ENCODE peak calls at places on chromosomes 13 and 19, in four cellular contexts. N is body of pancreas, Q is AG10803, S is HL-60. F is an unnamed sample.

GRCh38 chr19:35755550-35756371 is 1.1 kb downstream of the HSPB6 start:
- DNase-seq in Q (peak), S (no peak), N (peak), F (no peak)

GRCh38 chr19:45782162-45782623 is at the start of gene DMPK:
- DNase-seq in S (no peak), N (peak), Q (no peak), F (no peak)

GRCh38 chr13:51910508-51910907 is 48.7 kb downstream of the CCDC70 start:
- DNase-seq in N (no peak), Q (no peak), S (no peak), F (no peak)

GRCh38 chr19:38386968-38387549 is 775 bp downstream of the GGN start:
- DNase-seq in Q (no peak), N (no peak), S (peak), F (no peak)

GRCh38 chr13:45219938-45220375 is 19.1 kb upstream of the KCTD4 start:
- DNase-seq in S (no peak), Q (peak), N (no peak), F (no peak)

GRCh38 chr19:58059003-58059671 is at the start of gene ZNF135:
- DNase-seq in Q (peak), S (peak), N (peak), F (no peak)

GRCh38 chr19:57103573-57104277 is 16.1 kb upstream of the USP29 start:
- DNase-seq in N (peak), S (peak), Q (peak), F (no peak)

GRCh38 chr19:1172353-1173159 is 1.5 kb downstream of the SBNO2 start:
- DNase-seq in N (peak), S (no peak), Q (peak), F (no peak)

GRCh38 chr13:63307239-63307638 is 1891.6 kb upstream of the PCDH20 start:
- DNase-seq in Q (no peak), N (peak), S (peak), F (no peak)

GRCh38 chr13:113427562-113428468 is 25.5 kb downstream of the ADPRHL1 start:
- DNase-seq in Q (peak), S (no peak), N (no peak), F (no peak)

GRCh38 chr13:113049521-113049941 is 56.1 kb upstream of the F7 start:
- DNase-seq in Q (peak), N (no peak), S (no peak), F (no peak)

GRCh38 chr13:112622375-112622774 is 34.4 kb upstream of the TUBGCP3 start:
- DNase-seq in N (no peak), S (no peak), Q (no peak), F (no peak)

GRCh38 chr13:51364404-51365008 is 25.0 kb downstream of the SERPINE3 start:
- DNase-seq in Q (peak), S (no peak), N (no peak), F (no peak)

GRCh38 chr13:41059466-41059865 is 1.8 kb upstream of the WBP4 start:
- DNase-seq in N (no peak), S (no peak), Q (peak), F (no peak)

GRCh38 chr13:94617389-94618000 is 15.8 kb downstream of the GPR180 start:
- DNase-seq in S (peak), Q (peak), N (no peak), F (no peak)

GRCh38 chr19:38265213-38265861 is 964 bp downstream of the SPINT2 start:
- DNase-seq in Q (no peak), S (no peak), N (peak), F (no peak)

GRCh38 chr13:91748416-91749089 is 350.1 kb downstream of the GPC5 start:
- DNase-seq in Q (no peak), N (no peak), S (no peak), F (no peak)

GRCh38 chr13:19289180-19289579 is 107.6 kb upstream of the TUBA3C start:
- DNase-seq in Q (no peak), N (no peak), S (no peak), F (no peak)

GRCh38 chr19:52410276-52410675 is 12.6 kb downstream of the ZNF528 start:
- DNase-seq in S (no peak), Q (no peak), N (no peak), F (no peak)

GRCh38 chr13:102940143-102940542 is 94.3 kb downstream of the ERCC5 start:
- DNase-seq in S (no peak), N (no peak), Q (no peak), F (no peak)

GRCh38 chr19:5561559-5561958 is 6.2 kb downstream of the TINCR start:
- DNase-seq in S (no peak), N (no peak), Q (no peak), F (no peak)

GRCh38 chr13:33207616-33207964 is 78.0 kb downstream of the STARD13 start:
- DNase-seq in N (no peak), Q (peak), S (no peak), F (no peak)

GRCh38 chr19:54256250-54257115 is 590 bp downstream of the LILRB5 start:
- DNase-seq in Q (no peak), N (no peak), S (no peak), F (no peak)

GRCh38 chr13:109783447-109783814 is 3.0 kb downstream of the IRS2 start:
- DNase-seq in Q (no peak), N (no peak), S (no peak), F (no peak)
- TF ChIP-seq CTCF in Q (no peak), N (no peak), S (no peak), F (no peak)

GRCh38 chr13:79440958-79441553 is 35.0 kb upstream of the RBM26 start:
- DNase-seq in S (no peak), Q (no peak), N (no peak), F (no peak)
- H3K4me3 ChIP-seq in S (no peak), Q (no peak), N (no peak), F (no peak)

GRCh38 chr13:107138468-107138867 is 570.5 kb upstream of the ARGLU1 start:
- DNase-seq in N (no peak), S (no peak), Q (no peak), F (no peak)

GRCh38 chr13:107138987-107139386 is 571.0 kb upstream of the ARGLU1 start:
- DNase-seq in N (no peak), S (no peak), Q (no peak), F (no peak)

GRCh38 chr13:107141767-107142166 is 573.8 kb upstream of the ARGLU1 start:
- DNase-seq in N (no peak), S (no peak), Q (no peak), F (no peak)

DNA sequence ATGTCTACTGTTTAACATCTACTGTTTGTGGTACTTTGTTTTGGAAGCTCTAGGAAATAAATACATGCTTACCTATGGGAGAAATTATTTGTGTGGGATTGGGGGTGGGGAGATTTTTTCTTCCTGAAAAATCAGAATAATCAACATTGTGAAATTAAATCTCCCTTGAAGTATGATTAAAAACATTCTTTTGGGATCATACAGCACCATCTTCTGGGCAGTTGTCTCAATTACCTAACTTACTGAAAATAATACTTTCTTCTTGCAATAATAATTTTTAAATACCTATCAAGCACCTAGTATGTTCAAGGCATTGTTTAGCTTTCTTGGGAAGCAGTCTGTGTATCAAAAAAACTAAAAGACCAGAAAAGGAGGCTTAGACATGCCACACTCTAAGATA is 576.5 kb upstream of the ARGLU1 start:
- DNase-seq in Q (peak), S (no peak), N (no peak), F (no peak)
- TF ChIP-seq CTCF in Q (peak), S (no peak), N (no peak), F (no peak)

DNA sequence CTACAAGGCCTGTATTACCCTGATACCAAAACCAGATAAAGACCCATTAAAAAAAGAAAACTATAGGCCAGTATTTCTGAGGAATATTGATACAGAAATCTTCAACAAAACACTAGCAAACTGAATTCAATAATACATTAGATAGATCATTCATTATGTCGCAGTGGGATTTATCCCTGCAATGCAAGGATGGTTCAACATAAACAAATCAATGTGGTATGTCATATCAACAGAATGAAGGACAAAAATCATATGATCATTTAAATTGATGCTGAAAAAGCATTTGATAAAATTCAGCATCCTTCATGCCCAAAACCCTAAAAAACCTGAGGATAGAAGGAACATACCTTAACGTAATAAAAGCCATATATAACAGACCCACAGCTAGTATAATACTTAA is 50.0 kb downstream of the RB1 start:
- DNase-seq in S (no peak), Q (no peak), N (no peak), F (no peak)
- H3K4me3 ChIP-seq in S (no peak), Q (no peak), N (no peak), F (no peak)

GRCh38 chr19:21335721-21336120 is 6.5 kb upstream of the ZNF708 start:
- DNase-seq in N (no peak), Q (no peak), S (no peak), F (no peak)
- TF ChIP-seq CTCF in N (no peak), Q (no peak), S (no peak), F (no peak)

DNA sequence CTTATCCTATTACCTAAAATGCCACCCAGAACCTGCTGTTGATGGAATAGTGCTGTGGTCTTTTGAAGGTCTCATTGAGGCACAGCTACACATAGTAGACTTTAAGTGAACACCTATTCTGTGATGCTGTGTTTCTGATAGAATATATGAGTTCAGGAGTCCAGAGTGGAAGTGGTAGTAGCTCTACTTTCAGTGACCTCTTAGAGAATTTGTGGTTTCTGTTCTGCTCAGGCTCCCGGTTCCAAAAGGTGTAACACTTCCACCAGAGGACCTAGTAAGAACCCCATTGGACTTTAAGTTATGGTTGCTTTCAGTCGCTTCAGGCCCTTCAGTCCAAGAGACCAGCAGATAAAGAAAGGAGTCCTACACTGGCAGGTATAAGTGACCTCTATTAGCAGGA is 11.4 kb upstream of the MYCBP2 start:
- DNase-seq in N (no peak), Q (no peak), S (no peak), F (no peak)
- H3K4me3 ChIP-seq in N (no peak), Q (no peak), S (no peak), F (no peak)

GRCh38 chr19:16736709-16737108 is 17.1 kb downstream of the NWD1 start:
- DNase-seq in Q (no peak), N (no peak), S (no peak), F (no peak)

GRCh38 chr19:16739546-16739945 is 19.9 kb downstream of the NWD1 start:
- DNase-seq in Q (no peak), S (no peak), N (no peak), F (no peak)

GRCh38 chr19:16741084-16741483 is 21.4 kb downstream of the NWD1 start:
- DNase-seq in Q (no peak), S (no peak), N (no peak), F (no peak)

GRCh38 chr19:16737909-16738308 is 18.3 kb downstream of the NWD1 start:
- DNase-seq in Q (no peak), S (no peak), N (no peak), F (no peak)
- TF ChIP-seq CTCF in Q (no peak), S (no peak), N (no peak), F (no peak)

F was measured in GM06990.